ENCODE peak calls at places on chromosomes 12 and 14, in five cellular contexts. A is epithelial cell of esophagus, T is WTC11, O is astrocyte of the cerebellum, M is C1 segment of cervical spinal cord. Q is an unnamed sample.

GRCh38 chr12:70719672-70720420 is 82.6 kb upstream of the PTPRB start:
- DNase-seq in O (peak), M (no peak), A (peak), T (peak), Q (peak)

GRCh38 chr14:30874999-30875787 is 834 bp downstream of the COCH start:
- DNase-seq in T (peak), A (no peak), O (no peak), M (no peak), Q (peak)

GRCh38 chr12:117533687-117534086 is 172.3 kb upstream of the NOS1 start:
- DNase-seq in O (no peak), A (no peak), M (no peak), T (no peak), Q (no peak)

GRCh38 chr12:67790660-67791059 is 142.1 kb downstream of the DYRK2 start:
- DNase-seq in O (no peak), A (no peak), T (no peak), M (no peak), Q (no peak)

GRCh38 chr14:104094709-104095425 is 9.4 kb downstream of the ASPG start:
- DNase-seq in T (peak), M (peak), O (no peak), A (peak), Q (peak)

GRCh38 chr14:54617467-54617866 is 50.5 kb downstream of the SAMD4A start:
- DNase-seq in O (no peak), A (peak), T (no peak), M (no peak), Q (no peak)

GRCh38 chr12:71846322-71846940 is 6.9 kb downstream of the TBC1D15 start:
- DNase-seq in T (no peak), O (peak), A (peak), M (no peak), Q (peak)

GRCh38 chr12:116012757-116013156 is 264.7 kb downstream of the MED13L start:
- DNase-seq in A (no peak), O (no peak), T (no peak), M (no peak), Q (no peak)

GRCh38 chr12:123602651-123603195 is 824 bp downstream of the DDX55 start:
- DNase-seq in O (no peak), M (no peak), A (no peak), T (no peak), Q (peak)

GRCh38 chr12:92735131-92735721 is 32.4 kb downstream of the PLEKHG7 start:
- DNase-seq in M (no peak), T (no peak), A (peak), O (peak), Q (peak)

GRCh38 chr14:95156153-95156764 is 1.1 kb downstream of the DICER1 start:
- DNase-seq in A (peak), T (no peak), M (no peak), O (no peak), Q (peak)

GRCh38 chr14:62585247-62585646 is 460.0 kb downstream of the KCNH5 start:
- DNase-seq in O (no peak), M (no peak), T (no peak), A (no peak), Q (no peak)

GRCh38 chr12:93918262-93918661 is 230.1 kb upstream of the PLXNC1 start:
- DNase-seq in A (no peak), O (no peak), M (no peak), T (no peak), Q (no peak)

Q was measured in NB4.